ENCODE peak calls at places on chromosomes 16 and 17, in nine cellular contexts. One of them, this sample, is unnamed.

GRCh38 chr17:66283971-66284370 is 18.4 kb upstream of the PRKCA start:
- DNase-seq in stomach: no peak
- DNase-seq in mucosa of descending colon: no peak
- DNase-seq in lung: no peak
- DNase-seq in CD8-positive, alpha-beta T cell: no peak
- DNase-seq in endothelial cell of umbilical vein: no peak
- DNase-seq in heart right ventricle: no peak
- DNase-seq in CD8-positive, alpha-beta memory T cell: no peak
- DNase-seq in GM23338: no peak
- DNase-seq in this sample: no peak

GRCh38 chr16:930511-930910 is 40.3 kb downstream of the LMF1 start:
- DNase-seq in CD8-positive, alpha-beta T cell: no peak
- DNase-seq in CD8-positive, alpha-beta memory T cell: peak; percentile 1
- DNase-seq in GM23338: no peak
- DNase-seq in stomach: no peak
- DNase-seq in endothelial cell of umbilical vein: no peak
- DNase-seq in mucosa of descending colon: no peak
- DNase-seq in lung: no peak
- DNase-seq in heart right ventricle: no peak
- DNase-seq in this sample: no peak

GRCh38 chr16:4846503-4846900 is 586 bp downstream of the GLYR1 start:
- DNase-seq in lung: peak; percentile 61
- DNase-seq in mucosa of descending colon: peak; percentile 79
- DNase-seq in GM23338: peak; percentile 53
- DNase-seq in endothelial cell of umbilical vein: peak; percentile 77
- DNase-seq in CD8-positive, alpha-beta memory T cell: no peak
- DNase-seq in heart right ventricle: peak; percentile 44
- DNase-seq in stomach: peak; percentile 66
- DNase-seq in CD8-positive, alpha-beta T cell: peak; percentile 18
- DNase-seq in this sample: peak; percentile 41

GRCh38 chr17:2050871-2051387 is 4.0 kb upstream of the HIC1 start:
- DNase-seq in endothelial cell of umbilical vein: no peak
- DNase-seq in lung: no peak
- DNase-seq in heart right ventricle: no peak
- DNase-seq in CD8-positive, alpha-beta memory T cell: no peak
- DNase-seq in CD8-positive, alpha-beta T cell: no peak
- DNase-seq in mucosa of descending colon: peak; percentile 44
- DNase-seq in GM23338: peak; percentile 77
- DNase-seq in stomach: peak; percentile 52
- DNase-seq in this sample: no peak

GRCh38 chr17:12730931-12731521 is 58.3 kb upstream of the ARHGAP44 start:
- DNase-seq in heart right ventricle: peak; percentile 79
- DNase-seq in CD8-positive, alpha-beta T cell: no peak
- DNase-seq in mucosa of descending colon: peak; percentile 91
- DNase-seq in endothelial cell of umbilical vein: no peak
- DNase-seq in stomach: peak; percentile 88
- DNase-seq in lung: peak; percentile 79
- DNase-seq in CD8-positive, alpha-beta memory T cell: no peak
- DNase-seq in GM23338: peak; percentile 68
- DNase-seq in this sample: peak; percentile 86

GRCh38 chr16:24499193-24499814 is 40.1 kb upstream of the RBBP6 start:
- DNase-seq in CD8-positive, alpha-beta memory T cell: no peak
- DNase-seq in GM23338: peak; percentile 91
- DNase-seq in heart right ventricle: no peak
- DNase-seq in endothelial cell of umbilical vein: peak; percentile 13
- DNase-seq in CD8-positive, alpha-beta T cell: no peak
- DNase-seq in stomach: no peak
- DNase-seq in mucosa of descending colon: peak; percentile 50
- DNase-seq in lung: no peak
- DNase-seq in this sample: peak; percentile 21

GRCh38 chr16:19166500-19166899 is 1.5 kb upstream of the SYT17 start:
- DNase-seq in stomach: no peak
- DNase-seq in mucosa of descending colon: no peak
- DNase-seq in lung: peak; percentile 80
- DNase-seq in CD8-positive, alpha-beta memory T cell: no peak
- DNase-seq in heart right ventricle: no peak
- DNase-seq in endothelial cell of umbilical vein: no peak
- DNase-seq in CD8-positive, alpha-beta T cell: no peak
- DNase-seq in GM23338: no peak
- DNase-seq in this sample: no peak

GRCh38 chr16:11868412-11868980 is 17.2 kb upstream of the RSL1D1 start:
- DNase-seq in CD8-positive, alpha-beta memory T cell: no peak
- DNase-seq in heart right ventricle: no peak
- DNase-seq in mucosa of descending colon: no peak
- DNase-seq in endothelial cell of umbilical vein: no peak
- DNase-seq in GM23338: no peak
- DNase-seq in lung: no peak
- DNase-seq in CD8-positive, alpha-beta T cell: no peak
- DNase-seq in stomach: no peak
- DNase-seq in this sample: no peak

GRCh38 chr17:59643159-59643857 is 23.6 kb downstream of the CLTC start:
- DNase-seq in GM23338: peak; percentile 27
- DNase-seq in heart right ventricle: no peak
- DNase-seq in CD8-positive, alpha-beta memory T cell: no peak
- DNase-seq in endothelial cell of umbilical vein: no peak
- DNase-seq in stomach: no peak
- DNase-seq in lung: no peak
- DNase-seq in mucosa of descending colon: no peak
- DNase-seq in CD8-positive, alpha-beta T cell: no peak
- DNase-seq in this sample: no peak

GRCh38 chr17:28717578-28718316 is at the start of gene RAB34:
- DNase-seq in stomach: peak; percentile 47
- DNase-seq in CD8-positive, alpha-beta memory T cell: no peak
- DNase-seq in endothelial cell of umbilical vein: peak; percentile 60
- DNase-seq in heart right ventricle: peak; percentile 74
- DNase-seq in lung: peak; percentile 77
- DNase-seq in CD8-positive, alpha-beta T cell: peak; percentile 22
- DNase-seq in GM23338: peak; percentile 98
- DNase-seq in mucosa of descending colon: peak; percentile 50
- DNase-seq in this sample: peak; percentile 40

GRCh38 chr17:67655478-67656148 is 62.1 kb upstream of the NOL11 start:
- DNase-seq in lung: no peak
- DNase-seq in stomach: no peak
- DNase-seq in GM23338: no peak
- DNase-seq in mucosa of descending colon: no peak
- DNase-seq in endothelial cell of umbilical vein: no peak
- DNase-seq in heart right ventricle: no peak
- DNase-seq in CD8-positive, alpha-beta T cell: no peak
- DNase-seq in CD8-positive, alpha-beta memory T cell: no peak
- DNase-seq in this sample: no peak

GRCh38 chr17:7873051-7873450 is 15.2 kb downstream of the CYB5D1 start:
- DNase-seq in lung: no peak
- DNase-seq in CD8-positive, alpha-beta memory T cell: no peak
- DNase-seq in stomach: no peak
- DNase-seq in mucosa of descending colon: no peak
- DNase-seq in CD8-positive, alpha-beta T cell: no peak
- DNase-seq in heart right ventricle: no peak
- DNase-seq in endothelial cell of umbilical vein: no peak
- DNase-seq in GM23338: peak; percentile 47
- DNase-seq in this sample: no peak

GRCh38 chr16:77777745-77778144 is 10.6 kb upstream of the VAT1L start:
- DNase-seq in heart right ventricle: no peak
- DNase-seq in CD8-positive, alpha-beta memory T cell: no peak
- DNase-seq in stomach: no peak
- DNase-seq in GM23338: no peak
- DNase-seq in CD8-positive, alpha-beta T cell: no peak
- DNase-seq in endothelial cell of umbilical vein: no peak
- DNase-seq in lung: no peak
- DNase-seq in mucosa of descending colon: no peak
- DNase-seq in this sample: no peak

DNA sequence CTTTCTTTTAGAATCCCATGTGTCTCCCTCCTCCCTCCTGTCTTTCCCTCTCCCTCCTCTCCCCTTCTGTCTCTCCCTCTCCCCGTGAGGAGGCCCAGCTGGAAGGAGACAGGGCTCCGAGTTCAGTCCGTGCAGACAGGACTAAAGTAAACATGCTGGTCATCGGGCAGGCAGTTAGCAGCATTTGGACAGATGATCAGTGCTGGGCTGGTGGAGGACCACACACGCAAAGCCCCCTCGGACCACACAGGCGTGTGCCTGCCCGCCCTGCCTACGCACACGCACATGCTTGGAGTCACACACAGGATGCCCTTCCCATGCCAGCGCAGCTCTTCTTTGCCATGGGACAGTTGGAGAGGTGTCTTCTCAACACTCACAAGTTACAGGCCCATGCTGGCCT is 215.8 kb upstream of the FOXF1 start:
- DNase-seq in stomach: no peak
- DNase-seq in GM23338: no peak
- DNase-seq in lung: no peak
- DNase-seq in endothelial cell of umbilical vein: no peak
- DNase-seq in CD8-positive, alpha-beta T cell: no peak
- DNase-seq in heart right ventricle: no peak
- DNase-seq in CD8-positive, alpha-beta memory T cell: no peak
- DNase-seq in mucosa of descending colon: peak; percentile 47
- DNase-seq in this sample: no peak
- H3K4me3 ChIP-seq in stomach: no peak overlapping the region
- H3K4me3 ChIP-seq in GM23338: no peak overlapping the region
- H3K4me3 ChIP-seq in lung: no peak overlapping the region
- H3K4me3 ChIP-seq in endothelial cell of umbilical vein: no peak overlapping the region
- H3K4me3 ChIP-seq in CD8-positive, alpha-beta T cell: no peak overlapping the region
- H3K4me3 ChIP-seq in heart right ventricle: no peak overlapping the region
- H3K4me3 ChIP-seq in CD8-positive, alpha-beta memory T cell: no peak overlapping the region
- H3K4me3 ChIP-seq in mucosa of descending colon: no peak overlapping the region
- H3K4me3 ChIP-seq in this sample: no peak overlapping the region

GRCh38 chr17:45578516-45579455 is 88.3 kb upstream of the PLEKHM1 start:
- DNase-seq in stomach: no peak
- DNase-seq in GM23338: peak; percentile 3
- DNase-seq in CD8-positive, alpha-beta memory T cell: no peak
- DNase-seq in mucosa of descending colon: no peak
- DNase-seq in endothelial cell of umbilical vein: no peak
- DNase-seq in lung: no peak
- DNase-seq in heart right ventricle: no peak
- DNase-seq in CD8-positive, alpha-beta T cell: no peak
- DNase-seq in this sample: no peak
- H3K4me1 ChIP-seq in stomach: peaks cover 86% of the 10 kb centered on the region
- H3K4me1 ChIP-seq in GM23338: peaks cover 34% of the 10 kb centered on the region
- H3K4me1 ChIP-seq in CD8-positive, alpha-beta memory T cell: peaks cover 28% of the 10 kb centered on the region
- H3K4me1 ChIP-seq in mucosa of descending colon: peaks cover 4% of the 10 kb centered on the region
- H3K4me1 ChIP-seq in endothelial cell of umbilical vein: peaks cover 10% of the 10 kb centered on the region
- H3K4me1 ChIP-seq in lung: peaks cover 7% of the 10 kb centered on the region
- H3K4me1 ChIP-seq in heart right ventricle: peaks cover 6% of the 10 kb centered on the region
- H3K4me1 ChIP-seq in CD8-positive, alpha-beta T cell: peaks cover 23% of the 10 kb centered on the region
- H3K4me1 ChIP-seq in this sample: peaks cover 4% of the 10 kb centered on the region

DNA sequence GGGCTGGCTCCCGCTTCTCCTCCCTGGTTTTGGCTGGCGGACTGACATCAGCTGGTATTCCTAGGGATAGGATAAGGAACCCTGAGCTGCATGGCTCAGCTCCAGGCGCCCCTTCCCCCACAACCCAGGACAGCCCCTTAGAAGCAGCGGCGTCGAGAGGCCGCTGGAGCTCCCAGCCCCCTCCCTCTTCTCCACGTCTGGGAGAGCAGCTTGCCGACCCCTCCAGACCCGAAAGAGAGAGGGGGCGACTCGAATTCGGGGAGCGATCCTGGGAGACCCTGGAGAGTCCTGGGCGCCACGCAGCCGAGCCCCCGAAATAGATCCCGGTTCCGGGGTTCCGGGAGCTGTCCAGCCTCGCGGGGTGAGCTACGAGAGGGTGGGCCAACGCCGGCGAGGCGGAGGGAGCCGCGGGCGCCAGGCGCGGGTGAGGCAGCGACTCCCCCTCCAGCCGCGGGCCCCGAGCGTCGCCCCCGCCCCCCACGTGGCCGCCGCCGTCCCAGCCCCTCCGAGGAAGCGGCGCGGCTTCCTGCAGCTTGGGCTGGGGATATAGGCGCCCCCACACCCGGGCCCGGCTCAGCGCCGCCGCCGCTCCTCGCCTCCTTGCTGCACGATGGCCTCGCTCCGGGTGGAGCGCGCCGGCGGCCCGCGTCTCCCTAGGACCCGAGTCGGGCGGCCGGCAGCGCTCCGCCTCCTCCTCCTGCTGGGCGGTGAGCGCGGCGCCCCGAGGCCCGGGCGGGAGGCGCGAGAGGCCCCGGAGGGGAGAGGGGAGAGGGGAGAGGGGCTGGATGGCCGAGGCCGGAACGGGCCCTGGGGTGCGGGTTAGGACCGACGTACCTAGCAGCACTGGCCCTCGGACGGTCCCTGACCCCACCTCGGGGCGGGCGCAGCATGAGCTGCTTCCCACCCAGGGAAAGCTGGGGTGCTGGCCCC is at the start of gene RAMP2:
- DNase-seq in GM23338: peak; percentile 73
- DNase-seq in CD8-positive, alpha-beta memory T cell: no peak
- DNase-seq in mucosa of descending colon: no peak
- DNase-seq in heart right ventricle: peak; percentile 55
- DNase-seq in lung: no peak
- DNase-seq in stomach: peak; percentile 39
- DNase-seq in endothelial cell of umbilical vein: peak; percentile 28
- DNase-seq in CD8-positive, alpha-beta T cell: peak; percentile 19
- DNase-seq in this sample: no peak
- H3K4me3 ChIP-seq in GM23338: peak within 1 kb of the TSS; percentile 80
- H3K4me3 ChIP-seq in CD8-positive, alpha-beta memory T cell: no peak within 1 kb of the TSS
- H3K4me3 ChIP-seq in mucosa of descending colon: no peak within 1 kb of the TSS
- H3K4me3 ChIP-seq in heart right ventricle: peak within 1 kb of the TSS; percentile 64
- H3K4me3 ChIP-seq in lung: peak within 1 kb of the TSS; percentile 54
- H3K4me3 ChIP-seq in stomach: peak within 1 kb of the TSS; percentile 56
- H3K4me3 ChIP-seq in endothelial cell of umbilical vein: peak within 1 kb of the TSS; percentile 10
- H3K4me3 ChIP-seq in CD8-positive, alpha-beta T cell: peak within 1 kb of the TSS; percentile 27
- H3K4me3 ChIP-seq in this sample: peak within 1 kb of the TSS; percentile 16

GRCh38 chr17:948284-948852 is 31.2 kb downstream of the NXN start:
- DNase-seq in CD8-positive, alpha-beta memory T cell: no peak
- DNase-seq in mucosa of descending colon: no peak
- DNase-seq in stomach: no peak
- DNase-seq in lung: no peak
- DNase-seq in heart right ventricle: no peak
- DNase-seq in CD8-positive, alpha-beta T cell: no peak
- DNase-seq in GM23338: peak; percentile 83
- DNase-seq in endothelial cell of umbilical vein: no peak
- DNase-seq in this sample: no peak
- H3K4me1 ChIP-seq in CD8-positive, alpha-beta memory T cell: no peaks in the 10 kb centered on the region
- H3K4me1 ChIP-seq in mucosa of descending colon: no peaks in the 10 kb centered on the region
- H3K4me1 ChIP-seq in stomach: peaks cover 38% of the 10 kb centered on the region
- H3K4me1 ChIP-seq in lung: peaks cover 6% of the 10 kb centered on the region
- H3K4me1 ChIP-seq in heart right ventricle: no peaks in the 10 kb centered on the region
- H3K4me1 ChIP-seq in CD8-positive, alpha-beta T cell: peaks cover 5% of the 10 kb centered on the region
- H3K4me1 ChIP-seq in GM23338: peaks cover 16% of the 10 kb centered on the region
- H3K4me1 ChIP-seq in endothelial cell of umbilical vein: no peaks in the 10 kb centered on the region
- H3K4me1 ChIP-seq in this sample: no peaks in the 10 kb centered on the region